ENCODE peak calls at places on chromosomes 11 and 22, in four cellular contexts. E is Calu3, J is HFFc6, N is H9. Y is an unnamed sample.

GRCh38 chr22:33302049-33302545 is 243.9 kb upstream of the SYN3 start:
- DNase-seq in N (peak; percentile 87), E (peak; percentile 92), J (peak; percentile 58), Y (peak; percentile 90)

GRCh38 chr11:57490456-57491248 is 24.9 kb downstream of the SLC43A1 start:
- DNase-seq in N (no peak), E (no peak), J (peak; percentile 35), Y (no peak)

GRCh38 chr11:117976445-117976844 is 9.7 kb upstream of the IL10RA start:
- DNase-seq in N (no peak), J (no peak), E (no peak), Y (no peak)

GRCh38 chr11:101825551-101825950 is 89.3 kb upstream of the CEP126 start:
- DNase-seq in N (no peak), J (no peak), E (no peak), Y (no peak)

GRCh38 chr11:105321696-105322095 is 182.1 kb upstream of the CARD18 start:
- DNase-seq in N (no peak), J (no peak), E (no peak), Y (no peak)

GRCh38 chr11:61922539-61922938 is 5.2 kb upstream of the RAB3IL1 start:
- DNase-seq in J (peak; percentile 47), E (no peak), N (no peak), Y (peak; percentile 55)

GRCh38 chr11:107587306-107587979 is 3.5 kb upstream of the ELMOD1 start:
- DNase-seq in J (peak; percentile 77), E (no peak), N (no peak), Y (no peak)

GRCh38 chr11:30553521-30554110 is 32.5 kb downstream of the MPPED2 start:
- DNase-seq in E (no peak), J (no peak), N (no peak), Y (no peak)

GRCh38 chr22:25370322-25370721 is 150.9 kb downstream of the CRYBB2 start:
- DNase-seq in J (no peak), E (no peak), N (no peak), Y (no peak)

GRCh38 chr22:19802881-19803735 is 42.5 kb downstream of the TBX1 start:
- DNase-seq in N (no peak), J (no peak), E (no peak), Y (no peak)

GRCh38 chr11:2592559-2593392 is 107.0 kb downstream of the KCNQ1OT1 start:
- DNase-seq in J (no peak), N (no peak), E (no peak), Y (no peak)

GRCh38 chr11:126855536-126855935 is 145.0 kb downstream of the KIRREL3 start:
- DNase-seq in J (no peak), N (no peak), E (no peak), Y (no peak)

GRCh38 chr11:117096973-117097566 is 1.2 kb downstream of the SIK3 start:
- DNase-seq in J (no peak), E (no peak), N (no peak), Y (no peak)

GRCh38 chr11:36363361-36364272 is 67.5 kb downstream of the PRR5L start:
- DNase-seq in J (no peak), E (no peak), N (no peak), Y (no peak)

GRCh38 chr11:120929664-120930154 is 94.2 kb upstream of the TBCEL start:
- DNase-seq in E (peak; percentile 40), J (peak; percentile 4), N (peak; percentile 91), Y (peak; percentile 74)

GRCh38 chr11:123473941-123474668 is 44.0 kb downstream of the GRAMD1B start:
- DNase-seq in N (no peak), E (no peak), J (peak; percentile 91), Y (no peak)

GRCh38 chr11:7582338-7582985 is 68.7 kb downstream of the PPFIBP2 start:
- DNase-seq in J (no peak), N (no peak), E (no peak), Y (no peak)

GRCh38 chr22:39240841-39241631 is 3.7 kb downstream of the PDGFB start:
- DNase-seq in N (no peak), J (no peak), E (peak; percentile 60), Y (peak; percentile 43)

GRCh38 chr11:114426280-114426679 is 13.0 kb upstream of the REXO2 start:
- DNase-seq in N (no peak), J (no peak), E (no peak), Y (no peak)

GRCh38 chr11:119258180-119258579 is 52.0 kb downstream of the CBL start:
- DNase-seq in J (no peak), E (no peak), N (no peak), Y (no peak)

GRCh38 chr11:95695181-95695580 is 94.4 kb downstream of the FAM76B start:
- DNase-seq in N (no peak), J (no peak), E (no peak), Y (no peak)
- TF ChIP-seq CTCF in N (no peak), J (no peak), E (no peak), Y (no peak)

DNA sequence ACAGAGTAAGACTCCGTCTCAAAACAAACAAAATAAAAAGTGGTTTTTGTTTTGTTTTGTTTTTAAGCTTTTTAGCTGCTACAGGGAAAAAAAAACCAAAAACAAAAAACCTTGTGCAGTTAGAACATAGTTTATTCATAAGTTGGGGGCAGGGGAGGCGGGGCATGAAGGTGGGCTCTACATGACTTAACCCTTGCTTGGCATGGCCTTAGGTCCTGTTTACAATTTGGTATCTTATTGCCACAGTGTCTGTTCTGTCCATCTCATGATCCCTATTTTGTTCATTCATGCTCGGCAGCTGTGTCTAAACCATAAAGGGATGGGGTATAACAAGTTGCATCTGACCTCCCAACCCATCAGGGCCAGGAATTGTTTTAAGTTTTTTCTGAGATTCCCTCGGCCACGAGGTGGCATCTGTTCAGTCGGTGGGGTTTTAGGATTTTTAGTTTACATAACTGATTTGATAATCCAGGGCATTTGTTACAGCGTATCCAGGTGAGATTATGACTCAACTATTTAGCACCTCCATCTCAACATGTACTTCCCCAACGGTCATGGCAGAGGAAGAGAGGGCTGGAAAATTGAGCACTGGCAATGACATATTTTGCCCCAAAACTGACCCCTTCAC is 6.9 kb downstream of the AP5B1 start:
- DNase-seq in J (no peak), E (no peak), N (no peak), Y (no peak)
- TF ChIP-seq CTCF in J (peak; percentile 45), E (no peak), N (peak; percentile 38), Y (no peak)

GRCh38 chr22:46386312-46386711 is 50.8 kb downstream of the TRMU start:
- DNase-seq in N (no peak), E (no peak), J (no peak), Y (no peak)
- TF ChIP-seq CTCF in N (peak; percentile 53), E (peak; percentile 29), J (peak; percentile 52), Y (no peak)

GRCh38 chr11:133829566-133829965 is 15.7 kb downstream of the SPATA19 start:
- DNase-seq in J (no peak), E (no peak), N (no peak), Y (no peak)

GRCh38 chr11:133832096-133833081 is 12.9 kb downstream of the SPATA19 start:
- DNase-seq in N (no peak), E (no peak), J (no peak), Y (no peak)

GRCh38 chr11:133833101-133833898 is 12.0 kb downstream of the SPATA19 start:
- DNase-seq in N (no peak), J (no peak), E (no peak), Y (no peak)

GRCh38 chr11:133828861-133829260 is 16.5 kb downstream of the SPATA19 start:
- DNase-seq in N (no peak), E (no peak), J (no peak), Y (no peak)

DNA sequence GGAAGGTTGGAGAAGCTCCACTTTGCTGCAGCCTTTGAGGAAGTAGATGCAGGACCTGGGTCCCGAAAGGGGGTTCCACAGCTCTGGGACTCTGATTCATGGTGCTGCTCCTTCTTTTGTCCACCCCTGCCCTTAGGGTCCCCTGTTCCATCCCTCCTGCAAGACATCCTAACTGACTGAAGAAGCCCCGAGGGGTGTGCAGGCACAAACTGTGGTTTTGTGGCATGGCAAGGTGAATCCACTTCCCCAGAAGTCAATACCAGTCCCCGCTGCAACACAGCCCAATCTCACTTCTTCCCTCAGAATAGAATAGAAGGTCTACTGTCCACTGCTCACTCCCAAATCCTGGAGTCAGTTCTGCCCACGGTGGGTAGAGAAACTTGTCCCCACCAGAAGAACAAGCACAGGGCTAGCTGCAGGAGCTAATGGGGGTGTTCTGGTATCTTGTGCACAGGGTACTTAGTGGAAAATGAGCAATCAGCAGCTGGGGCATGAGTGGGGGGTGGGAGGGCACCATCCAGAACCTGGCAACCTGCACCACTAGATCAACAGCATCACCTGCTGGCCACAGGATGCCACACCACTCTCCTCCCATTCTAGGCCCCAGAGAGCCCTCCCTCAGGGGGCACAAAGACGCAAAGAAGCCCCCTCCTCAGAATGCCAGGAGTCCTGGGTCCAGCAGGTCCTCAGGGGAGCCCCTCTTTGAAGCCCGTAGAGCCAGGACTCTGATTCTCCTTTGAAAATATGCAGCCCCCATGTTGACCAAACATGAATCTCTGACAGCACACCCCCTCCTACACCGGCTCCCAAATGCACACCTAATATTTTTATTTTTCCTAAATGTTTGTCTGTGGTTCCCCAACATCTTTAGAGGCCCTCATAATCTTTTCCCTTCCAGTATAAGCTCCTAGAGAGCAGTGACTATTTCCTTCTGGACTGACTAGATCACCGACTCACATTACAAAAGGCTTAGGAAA is 14.1 kb downstream of the SPATA19 start:
- DNase-seq in N (no peak), E (no peak), J (no peak), Y (no peak)
- TF ChIP-seq CTCF in N (peak; percentile 85), E (no peak), J (no peak), Y (peak; percentile 42)

DNA sequence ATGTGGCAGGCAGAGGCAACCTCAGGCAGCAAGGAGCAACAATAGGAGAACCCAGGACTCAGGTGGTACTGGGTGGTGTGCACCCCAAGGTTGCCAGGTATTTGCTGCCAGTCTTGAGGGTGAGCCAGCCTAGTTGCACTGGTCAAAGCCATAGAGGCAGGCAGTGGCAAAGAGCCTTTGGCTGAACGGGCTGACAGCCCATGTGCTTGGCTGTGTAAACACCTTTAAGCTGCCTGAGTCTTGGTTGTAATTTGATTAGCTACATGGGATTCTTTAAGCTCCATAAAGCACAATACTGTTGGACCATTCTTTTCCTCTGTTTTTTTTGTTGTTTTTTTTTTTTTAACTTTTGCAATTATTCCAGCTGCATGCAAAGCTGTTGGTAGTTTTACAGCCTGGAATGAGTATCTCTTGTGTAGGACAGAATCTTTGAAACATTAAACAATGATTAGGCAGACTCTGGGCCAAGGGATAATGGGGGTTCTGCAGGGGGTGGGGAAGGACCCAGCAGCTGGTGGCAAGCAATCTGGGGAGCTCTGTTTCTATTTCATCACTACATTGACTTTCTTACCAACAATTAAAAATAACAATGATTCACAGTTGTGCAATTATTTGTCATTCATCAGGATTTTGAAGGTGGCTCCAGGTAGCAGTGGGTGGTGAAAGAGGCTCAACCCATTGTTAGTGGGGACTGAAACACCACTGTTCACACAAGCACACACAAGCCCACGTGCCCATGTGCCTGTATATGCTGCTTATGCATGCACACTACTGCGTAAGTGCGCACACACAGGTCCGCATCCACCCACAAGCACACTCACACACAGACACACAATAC is 69.5 kb upstream of the CSNK2A3 start:
- DNase-seq in J (no peak), N (no peak), E (no peak), Y (no peak)
- TF ChIP-seq CTCF in J (no peak), N (no peak), E (no peak), Y (no peak)

GRCh38 chr11:73931039-73931645 is 19.7 kb upstream of the DNAJB13 start:
- DNase-seq in E (peak; percentile 42), J (peak; percentile 55), N (peak; percentile 66), Y (peak; percentile 10)
- TF ChIP-seq CTCF in E (peak; percentile 27), J (peak; percentile 70), N (peak; percentile 76), Y (peak; percentile 22)

GRCh38 chr22:30802202-30803166 is 107.8 kb downstream of the OSBP2 start:
- DNase-seq in E (peak; percentile 95), N (peak; percentile 94), J (peak; percentile 87), Y (peak; percentile 94)
- TF ChIP-seq CTCF in E (no peak), N (peak; percentile 39), J (peak; percentile 42), Y (peak; percentile 17)

GRCh38 chr11:115774756-115775155 is 270.5 kb upstream of the CADM1 start:
- DNase-seq in J (no peak), N (no peak), E (no peak), Y (no peak)
- TF ChIP-seq CTCF in J (no peak), N (no peak), E (no peak), Y (no peak)